ENCODE peak calls at places on chromosomes 11 and 22, in nine cellular contexts. G, Y, B, U, Z, N, Q, F and O are unnamed samples. For H3K4me1, the result is how much of the 10 kb centered on the place peaks cover.

GRCh38 chr11:114846040-114846791 is 167.9 kb downstream of the NXPE2 start:
- DNase-seq in N (no peak), F (no peak), B (peak), G (peak), Z (no peak), U (no peak), Q (no peak), Y (no peak), O (no peak)

GRCh38 chr11:29231991-29232390 is 784.8 kb downstream of the KCNA4 start:
- DNase-seq in N (no peak), F (no peak), Z (no peak), Y (no peak), Q (no peak), U (no peak), B (no peak), G (peak), O (no peak)

GRCh38 chr11:16191212-16191851 is 165.0 kb downstream of the SOX6 start:
- DNase-seq in U (no peak), G (no peak), B (no peak), Q (no peak), Z (no peak), F (no peak), N (no peak), Y (no peak), O (no peak)

GRCh38 chr11:6258571-6258998 is 1.1 kb upstream of the CCKBR start:
- DNase-seq in G (peak), Y (no peak), Z (no peak), B (no peak), N (peak), Q (no peak), F (no peak), U (no peak), O (no peak)

GRCh38 chr11:92246637-92247036 is 22.0 kb downstream of the FAT3 start:
- DNase-seq in G (no peak), Y (no peak), B (no peak), N (no peak), F (no peak), U (no peak), Q (no peak), Z (no peak), O (no peak)

GRCh38 chr22:41280065-41280464 is 5.9 kb downstream of the RANGAP1 start:
- DNase-seq in N (peak), G (no peak), F (no peak), Z (no peak), Y (no peak), U (no peak), B (no peak), Q (no peak), O (no peak)

GRCh38 chr22:21032037-21032842 is at the start of gene SLC7A4:
- DNase-seq in F (no peak), U (no peak), B (no peak), Q (no peak), G (no peak), Y (peak), Z (no peak), N (peak), O (no peak)

GRCh38 chr11:118263694-118264567 is at the start of gene MPZL2:
- DNase-seq in U (no peak), Q (peak), Z (no peak), N (peak), G (no peak), Y (peak), F (peak), B (peak), O (peak)

GRCh38 chr22:47476226-47476625 is 713.8 kb downstream of the TBC1D22A start:
- DNase-seq in U (no peak), Q (no peak), F (no peak), B (no peak), Y (no peak), Z (no peak), N (no peak), G (no peak), O (no peak)

GRCh38 chr11:74397531-74398243 is 546 bp downstream of the PGM2L1 start:
- DNase-seq in U (no peak), F (peak), N (peak), Q (peak), G (peak), Y (peak), B (peak), Z (peak), O (peak)

GRCh38 chr11:68773521-68774187 is 22.3 kb upstream of the TESMIN start:
- DNase-seq in B (no peak), Z (no peak), N (peak), Y (no peak), G (peak), U (no peak), Q (no peak), F (peak), O (no peak)

GRCh38 chr11:78783846-78784245 is 209.2 kb upstream of the NARS2 start:
- DNase-seq in Y (no peak), B (no peak), G (no peak), F (no peak), Q (no peak), Z (no peak), U (no peak), N (no peak), O (no peak)

GRCh38 chr11:17439316-17439782 is 37.3 kb downstream of the ABCC8 start:
- DNase-seq in Q (no peak), B (no peak), N (no peak), G (no peak), Z (no peak), U (no peak), F (no peak), Y (no peak), O (no peak)

GRCh38 chr11:10302294-10302743 is 2.6 kb upstream of the ADM start:
- DNase-seq in N (peak), Y (peak), F (no peak), Z (no peak), U (no peak), B (no peak), G (peak), Q (no peak), O (no peak)

GRCh38 chr11:73273246-73273890 is 1.2 kb downstream of the P2RY6 start:
- DNase-seq in Y (no peak), Q (no peak), G (no peak), Z (no peak), N (no peak), F (no peak), U (no peak), B (no peak), O (no peak)
- H3K4me3 ChIP-seq in Y (peak), Q (peak), G (no peak), Z (no peak), N (peak), F (no peak), U (peak), B (peak), O (no peak)

GRCh38 chr22:30212363-30212995 is 34.1 kb downstream of the LIF start:
- DNase-seq in Z (no peak), G (peak), B (peak), N (peak), F (peak), Y (peak), U (no peak), Q (peak), O (no peak)
- H3K4me1 ChIP-seq in Z (under half), G (under half), B (under half), N (under half), F (under half), Y (under half), U (under half), Q (under half), O (under half)

DNA sequence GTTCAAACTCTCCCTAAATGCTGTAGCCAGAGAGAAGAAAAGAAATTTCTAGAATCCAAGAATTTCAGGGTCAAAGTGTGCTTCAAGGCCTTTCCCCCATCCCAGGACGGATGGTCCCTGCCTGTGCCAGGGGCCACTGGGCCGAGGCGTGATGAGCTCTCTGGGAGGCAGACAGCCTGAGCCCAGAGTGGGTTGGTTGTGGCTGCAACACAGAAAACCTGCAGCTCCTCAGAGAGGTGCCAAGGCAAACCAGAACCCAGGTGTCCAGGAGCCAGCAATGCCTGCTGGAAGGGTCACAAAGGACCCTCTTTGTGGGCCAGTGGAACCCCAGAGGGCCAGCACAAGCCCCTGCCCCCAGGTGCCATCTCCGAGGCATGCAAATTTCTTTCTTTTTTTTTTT is 2.6 kb upstream of the APOL6 start:
- DNase-seq in G (no peak), N (no peak), Y (peak), Q (no peak), Z (no peak), B (no peak), F (no peak), U (no peak), O (no peak)
- H3K4me3 ChIP-seq in G (no peak), N (no peak), Y (no peak), Q (no peak), Z (no peak), B (no peak), F (no peak), U (no peak), O (no peak)

DNA sequence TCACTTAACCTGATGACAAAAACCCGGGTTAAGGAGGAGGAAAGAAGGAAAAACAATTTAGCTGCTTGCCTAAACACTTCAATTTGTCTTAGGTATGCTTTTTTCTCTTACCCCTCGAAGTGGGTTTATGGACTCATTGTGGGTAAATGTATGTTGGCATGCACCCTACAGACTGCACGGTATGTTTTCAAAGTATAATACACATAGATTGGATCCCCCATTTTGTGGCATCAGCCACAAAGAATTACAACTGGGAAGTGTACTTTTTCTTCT is 2.3 kb downstream of the YAP1 start:
- DNase-seq in Z (no peak), B (no peak), Q (no peak), F (no peak), N (no peak), U (no peak), Y (no peak), G (no peak), O (no peak)
- H3K4me1 ChIP-seq in Z (under half), B (half or more), Q (half or more), F (under half), N (under half), U (under half), Y (under half), G (under half), O (under half)

DNA sequence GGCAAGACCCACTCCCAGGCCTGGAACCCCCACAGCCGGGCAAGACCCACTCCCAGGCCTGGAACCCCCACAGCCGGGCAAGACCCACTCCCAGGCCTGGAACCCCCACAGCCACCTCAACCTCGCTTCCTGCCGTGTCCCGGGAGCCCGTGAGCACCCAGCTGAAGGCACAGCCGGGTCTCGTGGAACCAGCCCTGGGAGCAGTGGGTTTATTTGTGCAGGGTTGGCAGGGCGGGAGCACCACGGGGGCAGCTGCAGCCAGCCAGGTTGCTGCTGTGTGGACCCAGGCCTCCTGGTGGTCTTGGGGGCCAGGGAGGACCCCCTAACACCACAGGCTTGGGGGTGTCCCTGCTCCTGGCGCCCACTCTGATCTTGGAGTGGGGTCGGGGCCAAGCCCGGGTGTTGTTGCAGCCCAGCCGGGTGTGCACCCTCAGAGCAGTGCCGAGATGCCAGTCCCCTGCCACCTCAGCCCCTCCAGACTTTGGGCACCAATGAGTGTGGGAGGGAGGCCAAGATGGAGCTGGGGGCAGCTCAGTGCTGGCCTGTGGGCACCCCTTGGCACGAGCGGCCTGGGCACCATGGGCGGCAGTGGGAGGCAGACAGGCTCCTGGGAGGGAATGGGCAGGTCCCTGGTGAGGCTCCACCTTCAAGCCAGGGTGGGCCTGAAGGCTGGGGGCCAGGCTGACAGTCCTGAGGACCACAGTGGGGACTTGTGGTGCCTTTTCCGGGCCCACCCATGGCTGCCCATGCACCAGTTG is 8.2 kb upstream of the PKP3 start:
- DNase-seq in Y (no peak), Z (no peak), B (no peak), U (no peak), Q (no peak), F (no peak), N (no peak), G (no peak), O (no peak)
- H3K4me3 ChIP-seq in Y (no peak), Z (no peak), B (no peak), U (no peak), Q (no peak), F (no peak), N (no peak), G (no peak), O (no peak)

DNA sequence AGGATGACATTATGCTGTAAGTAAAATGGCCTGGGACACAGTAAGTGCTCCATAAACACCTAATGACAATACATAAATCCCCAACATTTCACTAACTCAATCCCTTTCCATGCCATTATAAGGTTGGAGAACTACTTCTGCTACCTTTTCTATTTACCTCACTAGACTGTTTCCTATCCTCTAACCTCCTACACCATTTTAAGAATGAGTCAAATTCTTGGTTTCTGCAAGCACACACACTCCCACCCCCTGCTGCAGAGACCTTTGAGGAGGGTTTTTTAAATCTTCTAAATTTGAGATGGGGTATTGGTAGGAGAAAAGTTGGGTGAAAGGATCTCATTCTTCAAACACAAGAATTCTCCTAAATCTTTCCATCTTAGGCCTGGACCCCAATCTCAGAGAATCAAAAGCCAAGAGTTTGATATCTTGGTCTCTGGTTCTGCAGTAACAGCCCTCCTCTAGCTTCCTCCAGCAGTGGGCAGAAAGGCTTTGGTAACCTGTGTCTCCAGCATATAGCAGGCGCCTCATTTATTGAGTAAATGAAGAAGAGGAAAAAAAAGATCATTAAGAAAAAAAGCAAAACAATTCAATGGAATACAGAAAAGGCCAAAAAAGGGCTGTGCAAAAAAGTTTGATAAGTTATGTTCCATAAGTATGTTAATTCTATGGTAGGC is 42.3 kb downstream of the SYTL2 start:
- DNase-seq in B (no peak), Q (no peak), U (no peak), N (no peak), F (no peak), Z (no peak), G (no peak), Y (no peak), O (no peak)
- H3K4me1 ChIP-seq in B (under half), Q (under half), U (under half), N (under half), F (under half), Z (under half), G (under half), Y (under half), O (under half)

GRCh38 chr11:113778111-113778910 is 1.3 kb upstream of the CLDN25 start:
- DNase-seq in Y (no peak), G (peak), Q (no peak), N (peak), U (no peak), Z (no peak), F (peak), B (peak), O (no peak)
- H3K4me3 ChIP-seq in Y (no peak), G (no peak), Q (no peak), N (no peak), U (peak), Z (no peak), F (peak), B (no peak), O (no peak)

GRCh38 chr11:57772562-57772961 is 11.0 kb downstream of the CTNND1 start:
- DNase-seq in B (no peak), Q (no peak), F (no peak), Y (no peak), N (peak), Z (no peak), U (no peak), G (peak), O (no peak)
- H3K4me1 ChIP-seq in B (half or more), Q (half or more), F (under half), Y (under half), N (under half), Z (under half), U (half or more), G (under half), O (under half)